ENCODE peak calls at places on chromosome 17, in seven cellular contexts. F is HL-60; V is CD8-positive, alpha-beta memory T cell; E is cardiac fibroblast; D is CD8-positive, alpha-beta T cell; O is lower leg skin; Q is fibroblast of lung. B is an unnamed sample.

GRCh38 chr17:39235555-39236221 is 9.9 kb upstream of the STAC2 start:
- DNase-seq in V (peak), Q (peak), O (no peak), D (no peak), E (peak), F (peak), B (no peak)

GRCh38 chr17:65554568-65555223 is 6.8 kb downstream of the AXIN2 start:
- DNase-seq in O (no peak), Q (peak), V (no peak), F (no peak), E (no peak), D (no peak), B (no peak)

GRCh38 chr17:59513934-59514841 is 51.2 kb upstream of the DHX40 start:
- DNase-seq in V (no peak), O (peak), F (peak), Q (peak), D (no peak), E (peak), B (peak)

GRCh38 chr17:7184091-7184488 is 4.9 kb upstream of the ASGR1 start:
- DNase-seq in E (no peak), D (no peak), V (no peak), F (peak), O (peak), Q (no peak), B (no peak)

GRCh38 chr17:28174352-28175046 is 132.0 kb downstream of the NLK start:
- DNase-seq in D (no peak), O (no peak), F (no peak), E (no peak), Q (no peak), V (no peak), B (no peak)

GRCh38 chr17:81667754-81668153 is 1.2 kb downstream of the CCDC137 start:
- DNase-seq in Q (no peak), D (no peak), O (peak), V (no peak), F (peak), E (no peak), B (no peak)

GRCh38 chr17:58513391-58513912 is 986 bp downstream of the MTMR4 start:
- DNase-seq in O (no peak), F (no peak), E (no peak), Q (no peak), V (no peak), D (no peak), B (no peak)

GRCh38 chr17:79568661-79569060 is 42.2 kb downstream of the RBFOX3 start:
- DNase-seq in Q (no peak), V (no peak), E (no peak), O (no peak), D (no peak), F (no peak), B (no peak)

GRCh38 chr17:56754523-56755208 is 79.1 kb downstream of the C17orf67 start:
- DNase-seq in V (no peak), D (no peak), E (peak), Q (peak), F (no peak), O (no peak), B (no peak)

GRCh38 chr17:46038937-46039336 is 39.9 kb downstream of the STH start:
- DNase-seq in O (no peak), V (no peak), Q (no peak), D (no peak), E (no peak), F (peak), B (no peak)

GRCh38 chr17:3479988-3480387 is 4.2 kb downstream of the ASPA start:
- DNase-seq in O (no peak), F (no peak), V (no peak), Q (no peak), D (no peak), E (no peak), B (no peak)

GRCh38 chr17:3472137-3472536 is 518 bp upstream of the SPATA22 start:
- DNase-seq in E (no peak), V (no peak), D (no peak), F (no peak), Q (no peak), O (no peak), B (no peak)

GRCh38 chr17:3475155-3475808 is 515 bp upstream of the ASPA start:
- DNase-seq in O (peak), V (no peak), D (no peak), Q (no peak), E (no peak), F (no peak), B (no peak)

GRCh38 chr17:3474212-3474611 is 1.6 kb upstream of the ASPA start:
- DNase-seq in Q (peak), F (no peak), E (peak), O (no peak), D (no peak), V (no peak), B (no peak)

DNA sequence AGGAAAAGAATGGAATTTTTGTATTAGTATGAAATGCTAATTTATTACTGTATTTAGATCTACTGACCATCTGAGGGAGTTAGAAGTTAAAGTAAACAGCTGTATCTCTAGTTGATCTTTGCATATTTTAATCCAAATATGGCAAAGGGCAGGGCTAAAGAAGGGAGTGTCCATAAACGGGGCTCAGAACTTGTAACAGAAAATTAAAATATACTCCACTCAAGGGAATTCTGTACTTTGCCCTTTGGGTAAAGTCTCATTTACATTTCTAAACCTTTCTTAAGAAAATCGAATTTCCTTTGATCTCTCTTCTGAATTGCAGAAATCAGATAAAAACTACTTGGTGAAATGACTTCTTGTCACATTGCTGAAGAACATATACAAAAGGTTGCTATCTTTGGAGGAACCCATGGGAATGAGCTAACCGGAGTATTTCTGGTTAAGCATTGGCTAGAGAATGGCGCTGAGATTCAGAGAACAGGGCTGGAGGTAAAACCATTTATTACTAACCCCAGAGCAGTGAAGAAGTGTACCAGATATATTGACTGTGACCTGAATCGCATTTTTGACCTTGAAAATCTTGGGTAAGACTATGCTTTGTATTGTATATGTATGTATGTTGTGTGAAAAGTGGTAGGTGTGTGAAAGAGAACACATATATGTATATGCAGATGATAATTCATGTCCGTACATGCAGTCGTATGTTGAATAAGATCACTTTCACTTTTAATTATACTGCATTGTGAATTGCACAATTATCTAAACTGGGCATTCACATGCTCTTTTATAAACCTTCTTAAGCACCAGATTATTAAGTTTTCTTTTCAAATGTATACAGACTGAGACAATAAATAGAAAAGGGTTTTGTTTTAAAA is at the start of gene ASPA:
- DNase-seq in D (no peak), Q (peak), E (peak), F (no peak), V (no peak), O (no peak), B (no peak)
- H3K4me3 ChIP-seq in D (no peak), Q (peak), E (no peak), F (no peak), V (no peak), O (no peak), B (peak)

DNA sequence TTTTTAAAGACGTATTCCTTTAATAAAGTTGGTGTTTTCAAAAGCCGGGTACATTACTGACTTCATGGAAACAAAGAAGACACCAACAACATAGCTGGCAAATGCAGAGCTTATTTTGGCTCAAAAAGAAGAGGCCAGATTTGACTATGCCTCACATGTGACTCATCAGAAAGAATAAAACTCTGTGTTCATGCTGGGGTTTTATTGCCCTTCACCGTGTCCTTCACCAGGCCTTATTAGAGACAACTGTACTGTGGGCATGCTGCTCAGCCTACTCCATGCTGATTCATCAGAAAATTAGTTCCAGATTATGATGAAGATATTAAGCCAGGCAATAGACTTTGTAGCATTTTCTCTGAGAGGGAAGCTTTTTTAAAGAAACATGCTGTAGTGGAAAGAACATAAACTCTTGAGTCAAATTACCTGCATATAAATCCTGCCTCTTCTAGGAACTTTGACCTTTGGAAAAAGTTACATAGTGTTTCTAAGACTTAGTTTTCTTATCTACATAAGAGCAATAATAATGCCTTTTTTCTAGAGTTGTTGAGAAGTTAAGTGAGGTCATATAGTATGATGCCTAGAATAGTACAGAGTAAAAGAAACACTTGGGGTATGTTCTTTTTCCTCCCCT is 89.7 kb downstream of the CYB561 start:
- DNase-seq in F (no peak), D (no peak), Q (peak), E (peak), O (no peak), V (no peak), B (peak)
- H3K4me3 ChIP-seq in F (no peak), D (no peak), Q (no peak), E (no peak), O (no peak), V (no peak), B (no peak)

DNA sequence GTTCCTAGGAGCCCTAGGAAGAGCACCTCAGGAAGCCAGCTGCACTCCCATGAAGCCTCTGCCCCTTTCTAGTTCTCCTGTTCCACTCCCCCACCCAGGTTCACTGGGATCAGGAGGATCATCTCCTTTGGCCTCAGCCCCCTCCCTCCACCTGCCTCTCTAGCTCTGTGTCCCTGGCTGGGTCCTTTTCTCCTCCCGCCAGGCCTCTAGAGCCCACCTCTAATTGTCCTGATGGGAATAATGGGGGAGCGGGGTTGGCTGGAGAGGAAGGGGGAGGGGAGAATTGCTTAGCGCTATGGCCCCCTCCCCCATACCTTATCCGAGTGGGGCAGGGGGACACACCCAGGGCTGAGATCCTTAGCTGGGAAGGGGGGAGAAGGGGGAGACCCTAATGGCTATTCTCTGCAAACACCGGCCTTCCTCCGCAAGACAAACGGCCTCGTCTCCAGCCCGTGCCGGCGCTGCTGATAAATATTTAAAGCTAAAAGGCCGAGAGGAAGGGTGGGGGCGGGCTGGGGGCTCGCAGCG is 999 bp downstream of the HOXB7 start:
- DNase-seq in E (no peak), Q (no peak), D (no peak), V (no peak), F (no peak), O (no peak), B (no peak)
- H3K4me3 ChIP-seq in E (no peak), Q (peak), D (peak), V (peak), F (no peak), O (peak), B (peak)

GRCh38 chr17:10116676-10117075 is 81.7 kb downstream of the GAS7 start:
- DNase-seq in O (no peak), E (no peak), Q (no peak), V (no peak), D (no peak), F (no peak), B (no peak)

GRCh38 chr17:10116267-10116666 is 82.1 kb downstream of the GAS7 start:
- DNase-seq in D (no peak), E (no peak), F (no peak), Q (no peak), O (no peak), V (no peak), B (no peak)

GRCh38 chr17:10117085-10117484 is 81.3 kb downstream of the GAS7 start:
- DNase-seq in E (no peak), V (no peak), F (no peak), O (no peak), D (no peak), Q (no peak), B (no peak)

GRCh38 chr17:10115536-10115932 is 82.9 kb downstream of the GAS7 start:
- DNase-seq in E (peak), D (no peak), Q (no peak), O (no peak), V (no peak), F (no peak), B (no peak)

GRCh38 chr17:10114931-10115535 is 83.4 kb downstream of the GAS7 start:
- DNase-seq in E (peak), D (peak), V (peak), O (peak), Q (peak), F (peak), B (peak)
- H3K4me3 ChIP-seq in E (no peak), D (peak), V (peak), O (no peak), Q (peak), F (no peak), B (peak)

GRCh38 chr17:73802314-73802713 is 158.1 kb upstream of the SDK2 start:
- DNase-seq in V (no peak), O (no peak), E (no peak), F (no peak), Q (no peak), D (no peak), B (no peak)

GRCh38 chr17:73802871-73803270 is 158.6 kb upstream of the SDK2 start:
- DNase-seq in E (no peak), V (no peak), D (no peak), Q (no peak), O (no peak), F (no peak), B (no peak)

GRCh38 chr17:73803867-73804539 is 159.8 kb upstream of the SDK2 start:
- DNase-seq in O (no peak), E (no peak), Q (no peak), F (no peak), D (no peak), V (no peak), B (no peak)

GRCh38 chr17:73801455-73802100 is 157.3 kb upstream of the SDK2 start:
- DNase-seq in V (no peak), F (no peak), O (no peak), Q (no peak), D (no peak), E (no peak), B (no peak)

GRCh38 chr17:73806768-73807167 is 162.5 kb upstream of the SDK2 start:
- DNase-seq in F (no peak), E (no peak), D (no peak), Q (no peak), V (no peak), O (no peak), B (no peak)
- H3K4me3 ChIP-seq in F (no peak), E (no peak), D (no peak), Q (no peak), V (no peak), O (no peak), B (no peak)

GRCh38 chr17:77036136-77036840 is 104.5 kb upstream of the SEC14L1 start:
- DNase-seq in O (no peak), D (no peak), F (no peak), Q (no peak), V (no peak), E (no peak), B (no peak)

GRCh38 chr17:77032929-77033328 is 107.8 kb upstream of the SEC14L1 start:
- DNase-seq in V (no peak), D (no peak), Q (no peak), F (no peak), O (no peak), E (no peak), B (no peak)

GRCh38 chr17:77035526-77035925 is 105.2 kb upstream of the SEC14L1 start:
- DNase-seq in E (no peak), D (no peak), V (no peak), F (no peak), O (no peak), Q (no peak), B (no peak)

GRCh38 chr17:77034677-77035424 is 105.9 kb upstream of the SEC14L1 start:
- DNase-seq in O (no peak), Q (no peak), E (no peak), V (no peak), D (no peak), F (no peak), B (no peak)

GRCh38 chr17:77033892-77034404 is 106.8 kb upstream of the SEC14L1 start:
- DNase-seq in Q (no peak), F (no peak), O (no peak), D (no peak), V (no peak), E (no peak), B (no peak)
- H3K4me3 ChIP-seq in Q (no peak), F (no peak), O (no peak), D (no peak), V (no peak), E (no peak), B (no peak)

B was measured in AG04450.